ENCODE peak calls at places on chromosomes 12 and 14, in four cellular contexts. B is H1, X is K562, K is HepG2. M is an unnamed sample.

GRCh38 chr14:68513137-68513536 is 279.7 kb downstream of the ZFP36L1 start:
- DNase-seq in B (peak; percentile 32), X (no peak), K (no peak), M (no peak)

GRCh38 chr14:64303471-64303917 is 9.3 kb upstream of the ESR2 start:
- DNase-seq in B (no peak), X (peak; percentile 48), K (peak; percentile 63), M (peak; percentile 65)

GRCh38 chr12:64583395-64584172 is 26.7 kb upstream of the RASSF3 start:
- DNase-seq in B (no peak), X (no peak), K (no peak), M (peak; percentile 59)

GRCh38 chr12:32302218-32302826 is 97.0 kb upstream of the FGD4 start:
- DNase-seq in B (no peak), X (peak; percentile 54), K (peak; percentile 53), M (peak; percentile 55)

GRCh38 chr12:98533723-98534251 is 18.4 kb downstream of the TMPO start:
- DNase-seq in B (no peak), X (peak; percentile 20), K (peak; percentile 27), M (no peak)

GRCh38 chr12:47549258-47549657 is 156.6 kb downstream of the RPAP3 start:
- DNase-seq in B (no peak), X (peak; percentile 5), K (no peak), M (no peak)

GRCh38 chr12:50224026-50224692 is 57.0 kb upstream of the CERS5 start:
- DNase-seq in B (no peak), X (no peak), K (peak; percentile 79), M (no peak)

GRCh38 chr14:97061198-97061597 is 264.0 kb downstream of the VRK1 start:
- DNase-seq in B (no peak), X (no peak), K (no peak), M (no peak)

GRCh38 chr12:122182887-122183587 is at the start of gene LRRC43:
- DNase-seq in B (peak; percentile 86), X (no peak), K (no peak), M (peak; percentile 83)

GRCh38 chr12:110403975-110404675 is 617 bp upstream of the ANAPC7 start:
- DNase-seq in B (peak; percentile 83), X (peak; percentile 93), K (peak; percentile 68), M (peak; percentile 87)

DNA sequence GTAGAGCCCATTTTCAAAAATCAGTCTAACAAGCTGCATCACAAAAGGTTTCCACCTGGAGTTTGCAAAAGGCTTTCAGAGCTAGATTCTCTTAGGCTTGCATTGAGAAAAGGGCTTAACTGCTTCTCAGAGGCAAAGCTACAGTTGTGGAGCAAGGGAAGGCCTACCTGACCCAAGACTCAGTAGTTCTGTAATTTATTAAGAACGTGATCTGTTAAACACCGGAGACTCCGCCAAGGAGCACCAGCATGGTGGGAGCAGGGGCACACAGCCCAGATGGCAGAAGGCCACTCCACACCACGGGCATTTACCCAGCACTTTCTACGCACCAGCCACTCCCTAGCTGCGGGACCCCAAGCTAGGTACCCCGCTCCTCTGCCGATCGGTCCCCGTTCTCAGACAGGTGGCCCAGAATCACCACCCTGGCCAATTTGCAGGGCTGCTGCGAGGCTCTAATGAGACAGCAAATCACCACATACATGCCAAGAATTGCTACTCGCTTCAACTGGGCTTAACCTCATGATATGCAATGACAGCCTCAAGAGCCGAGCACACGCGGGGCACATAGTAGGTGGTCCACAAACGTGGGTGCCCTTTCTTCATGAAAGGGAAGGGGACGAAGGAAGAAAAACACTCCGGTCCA is 1.5 kb downstream of the ITPK1 start:
- DNase-seq in B (no peak), X (no peak), K (no peak), M (no peak)
- TF ChIP-seq USF2 in B (no peak), X (no peak), K (no peak), M (no peak)

GRCh38 chr14:77324289-77324688 is 3.5 kb downstream of the GSTZ1 start:
- DNase-seq in B (no peak), X (no peak), K (no peak), M (no peak)

GRCh38 chr14:77322951-77323350 is 2.1 kb downstream of the GSTZ1 start:
- DNase-seq in B (no peak), X (no peak), K (no peak), M (no peak)

GRCh38 chr14:77323571-77323970 is 2.7 kb downstream of the GSTZ1 start:
- DNase-seq in B (no peak), X (no peak), K (no peak), M (no peak)

GRCh38 chr14:77320238-77320935 is at the start of gene POMT2:
- DNase-seq in B (peak; percentile 98), X (peak; percentile 92), K (peak; percentile 88), M (peak; percentile 89)

GRCh38 chr14:77322209-77322902 is 1.5 kb downstream of the GSTZ1 start:
- DNase-seq in B (no peak), X (no peak), K (no peak), M (no peak)
- H3K4me3 ChIP-seq in B (peak overlapping the region; percentile 63), X (peak overlapping the region; percentile 98), K (peak overlapping the region; percentile 93), M (peak overlapping the region; percentile 100)

GRCh38 chr12:52284562-52285171 is 6.7 kb downstream of the KRT81 start:
- DNase-seq in B (no peak), X (no peak), K (no peak), M (no peak)
- TF ChIP-seq USF2 in B (no peak), X (no peak), K (no peak), M (no peak)

GRCh38 chr12:6346235-6346832 is 4.5 kb upstream of the TNFRSF1A start:
- DNase-seq in B (no peak), X (no peak), K (no peak), M (no peak)
- H3K4me3 ChIP-seq in B (no peak overlapping the region), X (no peak overlapping the region), K (no peak overlapping the region), M (no peak overlapping the region)

GRCh38 chr12:6935221-6935550 is 7.4 kb downstream of the ATN1 start:
- DNase-seq in B (no peak), X (no peak), K (no peak), M (no peak)

GRCh38 chr12:6936378-6936638 is 7.3 kb upstream of the RNU7-1 start:
- DNase-seq in B (no peak), X (no peak), K (no peak), M (no peak)

GRCh38 chr12:6935551-6936377 is 7.9 kb upstream of the RNU7-1 start:
- DNase-seq in B (no peak), X (no peak), K (no peak), M (peak; percentile 18)

GRCh38 chr12:6937481-6938352 is 5.9 kb upstream of the RNU7-1 start:
- DNase-seq in B (peak; percentile 93), X (peak; percentile 95), K (peak; percentile 91), M (peak; percentile 92)

DNA sequence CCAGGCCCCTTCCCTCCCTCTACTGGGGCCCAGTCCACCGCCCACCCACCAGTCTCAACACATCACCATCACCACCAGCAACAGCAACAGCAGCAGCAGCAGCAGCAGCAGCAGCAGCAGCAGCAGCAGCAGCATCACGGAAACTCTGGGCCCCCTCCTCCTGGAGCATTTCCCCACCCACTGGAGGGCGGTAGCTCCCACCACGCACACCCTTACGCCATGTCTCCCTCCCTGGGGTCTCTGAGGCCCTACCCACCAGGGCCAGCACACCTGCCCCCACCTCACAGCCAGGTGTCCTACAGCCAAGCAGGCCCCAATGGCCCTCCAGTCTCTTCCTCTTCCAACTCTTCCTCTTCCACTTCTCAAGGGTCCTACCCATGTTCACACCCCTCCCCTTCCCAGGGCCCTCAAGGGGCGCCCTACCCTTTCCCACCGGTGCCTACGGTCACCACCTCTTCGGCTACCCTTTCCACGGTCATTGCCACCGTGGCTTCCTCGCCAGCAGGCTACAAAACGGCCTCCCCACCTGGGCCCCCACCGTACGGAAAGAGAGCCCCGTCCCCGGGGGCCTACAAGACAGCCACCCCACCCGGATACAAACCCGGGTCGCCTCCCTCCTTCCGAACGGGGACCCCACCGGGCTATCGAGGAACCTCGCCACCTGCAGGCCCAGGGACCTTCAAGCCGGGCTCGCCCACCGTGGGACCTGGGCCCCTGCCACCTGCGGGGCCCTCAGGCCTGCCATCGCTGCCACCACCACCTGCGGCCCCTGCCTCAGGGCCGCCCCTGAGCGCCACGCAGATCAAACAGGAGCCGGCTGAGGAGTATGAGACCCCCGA is 6.8 kb upstream of the RNU7-1 start:
- DNase-seq in B (peak; percentile 71), X (no peak), K (no peak), M (peak; percentile 51)
- TF ChIP-seq USF2 in B (peak; percentile 9), X (no peak), K (no peak), M (no peak)

GRCh38 chr12:101667591-101667990 is 29.8 kb upstream of the CHPT1 start:
- DNase-seq in B (no peak), X (no peak), K (no peak), M (no peak)

GRCh38 chr12:101670007-101670671 is 27.3 kb upstream of the CHPT1 start:
- DNase-seq in B (no peak), X (peak; percentile 72), K (peak; percentile 66), M (peak; percentile 19)

GRCh38 chr12:101671157-101671791 is 26.2 kb upstream of the CHPT1 start:
- DNase-seq in B (no peak), X (no peak), K (no peak), M (no peak)

GRCh38 chr12:101675555-101675954 is 21.9 kb upstream of the CHPT1 start:
- DNase-seq in B (no peak), X (no peak), K (peak; percentile 45), M (no peak)

GRCh38 chr12:101671839-101672238 is 25.6 kb upstream of the CHPT1 start:
- DNase-seq in B (no peak), X (no peak), K (no peak), M (no peak)
- H3K4me3 ChIP-seq in B (no peak overlapping the region), X (no peak overlapping the region), K (peak overlapping the region; percentile 31), M (no peak overlapping the region)

GRCh38 chr14:88750945-88751344 is 41.8 kb downstream of the EML5 start:
- DNase-seq in B (no peak), X (no peak), K (no peak), M (no peak)
- TF ChIP-seq USF2 in B (no peak), X (no peak), K (no peak), M (no peak)

GRCh38 chr14:87018294-87018693 is 974.7 kb downstream of the GALC start:
- DNase-seq in B (no peak), X (no peak), K (no peak), M (no peak)
- H3K4me3 ChIP-seq in B (no peak overlapping the region), X (no peak overlapping the region), K (no peak overlapping the region), M (no peak overlapping the region)

M was measured in SK-N-SH.